ENCODE peak calls at places on chromosome 17, in six cellular contexts. One of them, this sample, is unnamed.

GRCh38 chr17:81285179-81285878 is 9.8 kb downstream of the SLC38A10 start:
- DNase-seq in G401: no peak
- DNase-seq in activated T-cell treated with anti-CD3 and anti-CD28 coated beads for 24 hours: peak
- DNase-seq in HS-27A: no peak
- DNase-seq in renal cortical epithelial cell: no peak
- DNase-seq in keratinocyte: no peak
- DNase-seq in this sample: no peak

GRCh38 chr17:794876-795275 is 12.7 kb downstream of the MRM3 start:
- DNase-seq in G401: peak
- DNase-seq in activated T-cell treated with anti-CD3 and anti-CD28 coated beads for 24 hours: peak
- DNase-seq in HS-27A: no peak
- DNase-seq in renal cortical epithelial cell: peak
- DNase-seq in keratinocyte: no peak
- DNase-seq in this sample: no peak

GRCh38 chr17:3547628-3548027 is 10.0 kb downstream of the TRPV3 start:
- DNase-seq in G401: no peak
- DNase-seq in activated T-cell treated with anti-CD3 and anti-CD28 coated beads for 24 hours: no peak
- DNase-seq in HS-27A: no peak
- DNase-seq in renal cortical epithelial cell: no peak
- DNase-seq in keratinocyte: no peak
- DNase-seq in this sample: no peak

GRCh38 chr17:79977711-79978544 is 57.7 kb downstream of the TBC1D16 start:
- DNase-seq in G401: peak
- DNase-seq in activated T-cell treated with anti-CD3 and anti-CD28 coated beads for 24 hours: no peak
- DNase-seq in HS-27A: no peak
- DNase-seq in renal cortical epithelial cell: no peak
- DNase-seq in keratinocyte: no peak
- DNase-seq in this sample: no peak

GRCh38 chr17:8125196-8125946 is 1.5 kb upstream of the HES7 start:
- DNase-seq in G401: peak
- DNase-seq in activated T-cell treated with anti-CD3 and anti-CD28 coated beads for 24 hours: peak
- DNase-seq in HS-27A: peak
- DNase-seq in renal cortical epithelial cell: no peak
- DNase-seq in keratinocyte: no peak
- DNase-seq in this sample: no peak

GRCh38 chr17:50630524-50631194 is 4.0 kb upstream of the ABCC3 start:
- DNase-seq in G401: peak
- DNase-seq in activated T-cell treated with anti-CD3 and anti-CD28 coated beads for 24 hours: peak
- DNase-seq in HS-27A: no peak
- DNase-seq in renal cortical epithelial cell: no peak
- DNase-seq in keratinocyte: no peak
- DNase-seq in this sample: no peak

GRCh38 chr17:7177954-7178477 is 1.2 kb downstream of the ASGR1 start:
- DNase-seq in G401: no peak
- DNase-seq in activated T-cell treated with anti-CD3 and anti-CD28 coated beads for 24 hours: no peak
- DNase-seq in HS-27A: no peak
- DNase-seq in renal cortical epithelial cell: no peak
- DNase-seq in keratinocyte: no peak
- DNase-seq in this sample: no peak

GRCh38 chr17:39729280-39729851 is 966 bp downstream of the MIEN1 start:
- DNase-seq in G401: no peak
- DNase-seq in activated T-cell treated with anti-CD3 and anti-CD28 coated beads for 24 hours: no peak
- DNase-seq in HS-27A: no peak
- DNase-seq in renal cortical epithelial cell: no peak
- DNase-seq in keratinocyte: no peak
- DNase-seq in this sample: no peak

GRCh38 chr17:80386341-80386740 is 28.6 kb upstream of the ENDOV start:
- DNase-seq in G401: no peak
- DNase-seq in activated T-cell treated with anti-CD3 and anti-CD28 coated beads for 24 hours: no peak
- DNase-seq in HS-27A: no peak
- DNase-seq in renal cortical epithelial cell: no peak
- DNase-seq in keratinocyte: no peak
- DNase-seq in this sample: no peak

GRCh38 chr17:40301315-40301714 is 7.7 kb upstream of the RARA start:
- DNase-seq in G401: no peak
- DNase-seq in activated T-cell treated with anti-CD3 and anti-CD28 coated beads for 24 hours: no peak
- DNase-seq in HS-27A: no peak
- DNase-seq in renal cortical epithelial cell: no peak
- DNase-seq in keratinocyte: no peak
- DNase-seq in this sample: no peak

GRCh38 chr17:43342601-43342905 is 56.2 kb upstream of the ARL4D start:
- DNase-seq in G401: no peak
- DNase-seq in activated T-cell treated with anti-CD3 and anti-CD28 coated beads for 24 hours: no peak
- DNase-seq in HS-27A: no peak
- DNase-seq in renal cortical epithelial cell: no peak
- DNase-seq in keratinocyte: no peak
- DNase-seq in this sample: no peak

GRCh38 chr17:27623578-27623977 is 7.4 kb upstream of the LGALS9 start:
- DNase-seq in G401: no peak
- DNase-seq in activated T-cell treated with anti-CD3 and anti-CD28 coated beads for 24 hours: no peak
- DNase-seq in HS-27A: no peak
- DNase-seq in renal cortical epithelial cell: no peak
- DNase-seq in keratinocyte: no peak
- DNase-seq in this sample: no peak

GRCh38 chr17:385195-385835 is 32.7 kb upstream of the RPH3AL start:
- DNase-seq in G401: peak
- DNase-seq in activated T-cell treated with anti-CD3 and anti-CD28 coated beads for 24 hours: no peak
- DNase-seq in HS-27A: no peak
- DNase-seq in renal cortical epithelial cell: no peak
- DNase-seq in keratinocyte: no peak
- DNase-seq in this sample: no peak

GRCh38 chr17:27849474-27850185 is 43.5 kb downstream of the LYRM9 start:
- DNase-seq in G401: no peak
- DNase-seq in activated T-cell treated with anti-CD3 and anti-CD28 coated beads for 24 hours: no peak
- DNase-seq in HS-27A: no peak
- DNase-seq in renal cortical epithelial cell: no peak
- DNase-seq in keratinocyte: no peak
- DNase-seq in this sample: no peak